ENCODE peak calls at places on chromosome 5, in four cellular contexts. I, X, D and W are unnamed samples.
A peak's percentile ranks its signal among the peaks of the same experiment; 100 is the strongest.

GRCh38 chr5:135434591-135435466 is 12.3 kb downstream of the DCANP1 start:
- DNase-seq in I (peak; percentile 66), D (no peak), X (no peak), W (no peak)

GRCh38 chr5:134177197-134178171 is 734 bp upstream of the SKP1 start:
- DNase-seq in D (peak; percentile 37), X (peak; percentile 78), I (peak; percentile 73), W (peak; percentile 73)

GRCh38 chr5:134138416-134139376 is 24.2 kb downstream of the TCF7 start:
- DNase-seq in X (peak; percentile 30), D (no peak), I (peak; percentile 87), W (peak; percentile 14)

GRCh38 chr5:32538031-32538547 is 47.3 kb upstream of the SUB1 start:
- DNase-seq in D (no peak), X (no peak), I (no peak), W (peak; percentile 27)

GRCh38 chr5:151520294-151520693 is 70.8 kb downstream of the FAT2 start:
- DNase-seq in I (no peak), X (no peak), D (no peak), W (no peak)

GRCh38 chr5:178221203-178221771 is 11.3 kb downstream of the PHYKPL start:
- DNase-seq in I (no peak), D (no peak), X (no peak), W (no peak)

GRCh38 chr5:79513519-79514390 is at the start of gene HOMER1:
- DNase-seq in I (peak; percentile 82), D (peak; percentile 31), X (peak; percentile 83), W (peak; percentile 84)

GRCh38 chr5:180096616-180097015 is 25.1 kb upstream of the RNF130 start:
- DNase-seq in X (no peak), D (no peak), I (no peak), W (no peak)

GRCh38 chr5:140151719-140152609 is 23.0 kb upstream of the CYSTM1 start:
- DNase-seq in X (no peak), D (no peak), I (no peak), W (no peak)

GRCh38 chr5:175797521-175798038 is 73.8 kb upstream of the CPLX2 start:
- DNase-seq in D (no peak), X (no peak), I (no peak), W (no peak)

GRCh38 chr5:149730620-149731331 is 666 bp downstream of the PPARGC1B start:
- DNase-seq in X (peak; percentile 75), D (no peak), I (peak; percentile 43), W (peak; percentile 64)